ENCODE peak calls at places on chromosome 22, in ten cellular contexts. U, N, R, P, L, Q, V, B, K and I are unnamed samples.
A peak's percentile ranks its signal among the peaks of the same experiment; 100 is the strongest.

GRCh38 chr22:31743871-31744270 is 6.1 kb downstream of the PRR14L start:
- DNase-seq in P (no peak), B (no peak), N (no peak), U (no peak), L (no peak), Q (no peak), K (no peak), R (no peak), V (no peak), I (no peak)

GRCh38 chr22:18031670-18032454 is 7.5 kb upstream of the MICAL3 start:
- DNase-seq in Q (no peak), B (no peak), U (no peak), P (no peak), V (no peak), R (peak; percentile 66), L (no peak), N (peak; percentile 59), K (peak; percentile 97), I (no peak)

GRCh38 chr22:26712158-26712557 is 54.8 kb downstream of the MIAT start:
- DNase-seq in N (no peak), K (no peak), B (no peak), R (no peak), U (no peak), L (no peak), P (no peak), V (no peak), Q (no peak), I (no peak)

GRCh38 chr22:27531782-27532530 is 269.6 kb downstream of the MN1 start:
- DNase-seq in V (no peak), U (no peak), Q (no peak), B (no peak), N (peak; percentile 53), R (no peak), K (peak; percentile 82), P (no peak), L (no peak), I (no peak)

GRCh38 chr22:24424001-24424900 is 3.1 kb upstream of the ADORA2A start:
- DNase-seq in R (no peak), P (no peak), U (no peak), Q (peak; percentile 60), V (peak; percentile 32), L (no peak), B (no peak), K (no peak), N (peak; percentile 35), I (peak; percentile 89)

GRCh38 chr22:49957826-49958461 is 2.6 kb upstream of the PIM3 start:
- DNase-seq in B (no peak), V (no peak), Q (no peak), U (no peak), L (peak; percentile 64), N (no peak), R (no peak), K (no peak), P (no peak), I (no peak)

GRCh38 chr22:30127749-30128166 is 47.5 kb downstream of the HORMAD2 start:
- DNase-seq in U (no peak), Q (no peak), R (no peak), P (no peak), L (no peak), B (no peak), V (no peak), K (peak; percentile 89), N (no peak), I (no peak)

GRCh38 chr22:25141994-25142620 is 57.6 kb upstream of the CRYBB3 start:
- DNase-seq in L (no peak), P (no peak), N (no peak), K (no peak), V (no peak), R (no peak), B (no peak), U (no peak), Q (no peak), I (peak; percentile 75)

GRCh38 chr22:50599816-50600454 is 658 bp upstream of the MAPK8IP2 start:
- DNase-seq in B (peak; percentile 51), R (peak; percentile 64), V (peak; percentile 64), N (peak; percentile 79), K (no peak), U (peak; percentile 67), Q (no peak), L (no peak), P (no peak), I (peak; percentile 99)

GRCh38 chr22:42217019-42217751 is 53.3 kb downstream of the TCF20 start:
- DNase-seq in N (peak; percentile 33), U (no peak), K (peak; percentile 55), Q (no peak), L (no peak), R (no peak), V (peak; percentile 6), B (no peak), P (no peak), I (peak; percentile 41)

GRCh38 chr22:19455033-19455432 is 7.5 kb upstream of the C22orf39 start:
- DNase-seq in K (no peak), B (no peak), V (no peak), R (no peak), N (no peak), Q (no peak), L (no peak), P (no peak), U (no peak), I (no peak)
- H3K36me3 ChIP-seq in K (peaks cover 55% of the 10 kb centered on the region), B (peaks cover 5% of the 10 kb centered on the region), V (peaks cover 60% of the 10 kb centered on the region), R (no peaks in the 10 kb centered on the region), N (no peaks in the 10 kb centered on the region), Q (peaks cover 35% of the 10 kb centered on the region), L (peaks cover 75% of the 10 kb centered on the region), P (peaks cover 51% of the 10 kb centered on the region), U (peaks cover 91% of the 10 kb centered on the region), I (peaks cover 34% of the 10 kb centered on the region)

GRCh38 chr22:46695346-46696224 is 42.5 kb downstream of the CERK start:
- DNase-seq in R (no peak), P (no peak), U (no peak), K (no peak), Q (no peak), L (no peak), V (no peak), N (no peak), B (no peak), I (peak; percentile 33)

GRCh38 chr22:46699091-46699490 is 39.0 kb downstream of the CERK start:
- DNase-seq in V (no peak), K (no peak), U (no peak), P (no peak), Q (no peak), B (no peak), L (no peak), R (no peak), N (no peak), I (peak; percentile 29)

GRCh38 chr22:46696225-46696518 is 41.9 kb downstream of the CERK start:
- DNase-seq in L (no peak), N (no peak), U (no peak), P (no peak), B (no peak), Q (no peak), V (no peak), R (no peak), K (no peak), I (peak; percentile 56)

GRCh38 chr22:46696614-46697013 is 41.4 kb downstream of the CERK start:
- DNase-seq in B (no peak), L (no peak), U (no peak), N (no peak), P (no peak), Q (no peak), R (no peak), K (no peak), V (no peak), I (peak; percentile 50)

DNA sequence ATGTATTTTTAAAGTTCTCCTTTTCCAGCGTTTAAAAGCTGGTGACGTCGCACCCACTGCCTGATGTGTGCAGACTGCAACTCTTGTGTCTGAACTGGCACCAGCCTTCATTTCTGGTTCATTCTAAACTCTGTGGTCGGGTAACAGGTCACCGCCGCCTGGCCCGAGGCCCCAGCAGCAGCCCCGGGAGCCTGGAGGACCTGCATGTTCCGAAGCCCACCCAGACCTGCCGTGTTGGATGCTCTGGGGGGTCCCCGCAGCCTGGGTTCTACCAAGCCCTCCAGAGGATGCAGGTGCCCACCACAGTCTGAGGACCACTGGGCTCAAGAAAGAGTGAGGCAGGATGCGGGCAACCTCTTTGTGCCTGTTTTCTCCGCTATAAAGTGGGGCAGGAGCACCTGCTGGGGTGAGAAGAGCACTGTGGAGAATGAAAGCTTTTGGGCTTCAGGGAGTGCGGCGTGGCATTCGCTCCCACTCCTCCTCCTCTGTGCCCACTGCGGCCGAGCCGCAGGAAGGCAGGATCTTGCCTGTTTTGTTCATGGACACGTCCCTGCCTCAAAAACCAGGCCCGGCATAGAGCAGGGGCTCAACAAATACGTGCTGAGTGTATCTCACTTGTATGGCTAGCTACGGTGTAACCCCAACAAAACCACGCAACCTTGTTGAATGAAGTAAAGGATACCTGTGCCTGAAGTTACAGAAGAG is 40.1 kb downstream of the CERK start:
- DNase-seq in L (no peak), V (no peak), R (no peak), Q (no peak), B (no peak), K (no peak), U (no peak), P (no peak), N (no peak), I (peak; percentile 18)
- H3K36me3 ChIP-seq in L (peaks cover 86% of the 10 kb centered on the region), V (peaks cover 77% of the 10 kb centered on the region), R (no peaks in the 10 kb centered on the region), Q (peaks cover 47% of the 10 kb centered on the region), B (peaks cover 29% of the 10 kb centered on the region), K (peaks cover 77% of the 10 kb centered on the region), U (peaks cover 95% of the 10 kb centered on the region), P (peaks cover 55% of the 10 kb centered on the region), N (no peaks in the 10 kb centered on the region), I (peaks cover 18% of the 10 kb centered on the region)

GRCh38 chr22:39504071-39504470 is 2.0 kb downstream of the MIEF1 start:
- DNase-seq in Q (no peak), P (no peak), N (no peak), L (no peak), U (no peak), R (no peak), V (no peak), B (no peak), K (no peak), I (no peak)
- H3K36me3 ChIP-seq in Q (peaks cover 21% of the 10 kb centered on the region), P (peaks cover 53% of the 10 kb centered on the region), N (no peaks in the 10 kb centered on the region), L (peaks cover 51% of the 10 kb centered on the region), U (peaks cover 56% of the 10 kb centered on the region), R (no peaks in the 10 kb centered on the region), V (peaks cover 33% of the 10 kb centered on the region), B (peaks cover 13% of the 10 kb centered on the region), K (peaks cover 32% of the 10 kb centered on the region), I (peaks cover 10% of the 10 kb centered on the region)

DNA sequence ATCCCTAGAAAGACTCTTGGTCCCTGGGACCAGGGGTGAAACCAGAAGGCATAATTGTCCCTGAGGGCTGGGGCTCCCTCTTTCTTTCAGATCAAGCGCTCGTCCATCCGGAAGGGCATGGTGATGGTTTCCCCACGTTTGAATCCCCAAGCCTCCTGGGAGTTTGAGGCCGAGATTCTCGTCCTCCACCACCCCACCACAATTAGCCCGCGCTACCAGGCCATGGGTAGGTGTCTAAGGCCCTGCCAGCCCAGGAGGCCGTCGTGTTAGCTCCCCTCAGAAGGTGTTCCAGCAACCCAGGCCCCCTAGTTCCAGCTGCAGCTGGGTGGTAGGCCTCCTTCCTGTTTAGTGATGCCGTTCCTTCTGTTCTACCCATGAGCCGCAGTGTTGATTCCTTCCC is 21.4 kb downstream of the GTPBP1 start:
- DNase-seq in P (no peak), N (no peak), R (no peak), Q (no peak), B (no peak), L (no peak), U (no peak), V (no peak), K (no peak), I (no peak)
- H3K36me3 ChIP-seq in P (peaks cover 93% of the 10 kb centered on the region), N (no peaks in the 10 kb centered on the region), R (no peaks in the 10 kb centered on the region), Q (peaks cover 67% of the 10 kb centered on the region), B (peaks cover 69% of the 10 kb centered on the region), L (peaks cover 94% of the 10 kb centered on the region), U (peaks cover 100% of the 10 kb centered on the region), V (peaks cover 88% of the 10 kb centered on the region), K (peaks cover 86% of the 10 kb centered on the region), I (peaks cover 74% of the 10 kb centered on the region)